ENCODE peak calls at places on chromosomes 2 and 18, in four cellular contexts. One of them, this sample, is unnamed.

GRCh38 chr2:200161458-200161857 is 145.0 kb upstream of the SPATS2L start:
- DNase-seq in SK-N-SH: no peak
- DNase-seq in HepG2: no peak
- DNase-seq in GM12878: no peak
- DNase-seq in this sample: no peak

GRCh38 chr2:72972744-72973535 is 55.6 kb downstream of the EMX1 start:
- DNase-seq in HepG2: no peak
- DNase-seq in GM12878: no peak
- DNase-seq in SK-N-SH: no peak
- DNase-seq in this sample: peak

GRCh38 chr2:237091779-237092436 is 6.2 kb downstream of the COPS8 start:
- DNase-seq in GM12878: no peak
- DNase-seq in HepG2: no peak
- DNase-seq in SK-N-SH: no peak
- DNase-seq in this sample: no peak

GRCh38 chr2:63992061-63992685 is 27.1 kb downstream of the VPS54 start:
- DNase-seq in SK-N-SH: no peak
- DNase-seq in HepG2: no peak
- DNase-seq in GM12878: no peak
- DNase-seq in this sample: no peak

GRCh38 chr2:28326873-28327495 is 65.7 kb upstream of the FOSL2 start:
- DNase-seq in HepG2: no peak
- DNase-seq in GM12878: no peak
- DNase-seq in SK-N-SH: no peak
- DNase-seq in this sample: no peak

GRCh38 chr2:75064691-75065396 is 106.4 kb downstream of the POLE4 start:
- DNase-seq in SK-N-SH: peak
- DNase-seq in HepG2: peak
- DNase-seq in GM12878: no peak
- DNase-seq in this sample: peak

GRCh38 chr2:63827749-63828148 is 13.9 kb upstream of the UGP2 start:
- DNase-seq in SK-N-SH: no peak
- DNase-seq in HepG2: peak
- DNase-seq in GM12878: no peak
- DNase-seq in this sample: peak

GRCh38 chr2:85255456-85255812 is 72.4 kb downstream of the TGOLN2 start:
- DNase-seq in GM12878: no peak
- DNase-seq in HepG2: no peak
- DNase-seq in SK-N-SH: peak
- DNase-seq in this sample: no peak

GRCh38 chr2:8932702-8933101 is 70.8 kb downstream of the MBOAT2 start:
- DNase-seq in SK-N-SH: no peak
- DNase-seq in HepG2: no peak
- DNase-seq in GM12878: no peak
- DNase-seq in this sample: no peak

GRCh38 chr18:50662775-50663383 is 103.0 kb downstream of the MAPK4 start:
- DNase-seq in SK-N-SH: peak
- DNase-seq in GM12878: no peak
- DNase-seq in HepG2: no peak
- DNase-seq in this sample: no peak

GRCh38 chr2:39153312-39153711 is 32.5 kb upstream of the SOS1 start:
- DNase-seq in GM12878: no peak
- DNase-seq in HepG2: no peak
- DNase-seq in SK-N-SH: no peak
- DNase-seq in this sample: no peak

GRCh38 chr2:239938651-239939486 is 86.3 kb downstream of the NDUFA10 start:
- DNase-seq in SK-N-SH: no peak
- DNase-seq in HepG2: no peak
- DNase-seq in GM12878: no peak
- DNase-seq in this sample: no peak

GRCh38 chr18:79875531-79875919 is 75.9 kb downstream of the SLC66A2 start:
- DNase-seq in GM12878: no peak
- DNase-seq in SK-N-SH: no peak
- DNase-seq in HepG2: no peak
- DNase-seq in this sample: no peak

GRCh38 chr2:217049931-217050330 is 190.1 kb upstream of the TNP1 start:
- DNase-seq in SK-N-SH: no peak
- DNase-seq in HepG2: no peak
- DNase-seq in GM12878: no peak
- DNase-seq in this sample: no peak

GRCh38 chr2:149908731-149909690 is 321.4 kb upstream of the MMADHC start:
- DNase-seq in HepG2: no peak
- DNase-seq in GM12878: no peak
- DNase-seq in SK-N-SH: no peak
- DNase-seq in this sample: no peak

GRCh38 chr2:132955871-132956615 is 286.0 kb upstream of the LYPD1 start:
- DNase-seq in GM12878: no peak
- DNase-seq in HepG2: no peak
- DNase-seq in SK-N-SH: no peak
- DNase-seq in this sample: no peak

GRCh38 chr2:111668274-111668616 is 215.7 kb downstream of the ANAPC1 start:
- DNase-seq in GM12878: no peak
- DNase-seq in SK-N-SH: no peak
- DNase-seq in HepG2: no peak
- DNase-seq in this sample: no peak

GRCh38 chr2:223460774-223461211 is 141.4 kb downstream of the SCG2 start:
- DNase-seq in GM12878: no peak
- DNase-seq in HepG2: no peak
- DNase-seq in SK-N-SH: no peak
- DNase-seq in this sample: no peak

GRCh38 chr18:58669731-58670379 is 1.4 kb upstream of the MALT1 start:
- DNase-seq in SK-N-SH: no peak
- DNase-seq in GM12878: peak
- DNase-seq in HepG2: peak
- DNase-seq in this sample: no peak

GRCh38 chr2:72543527-72544216 is 282.2 kb downstream of the EXOC6B start:
- DNase-seq in GM12878: no peak
- DNase-seq in HepG2: no peak
- DNase-seq in SK-N-SH: no peak
- DNase-seq in this sample: peak

GRCh38 chr2:12716250-12717190 is at the start of gene TRIB2:
- DNase-seq in HepG2: peak
- DNase-seq in SK-N-SH: peak
- DNase-seq in GM12878: no peak
- DNase-seq in this sample: peak

GRCh38 chr2:75646583-75647425 is at the start of gene MRPL19:
- DNase-seq in GM12878: peak
- DNase-seq in SK-N-SH: peak
- DNase-seq in HepG2: peak
- DNase-seq in this sample: peak

GRCh38 chr18:43935051-43935412 is 657.7 kb upstream of the SYT4 start:
- DNase-seq in GM12878: no peak
- DNase-seq in SK-N-SH: no peak
- DNase-seq in HepG2: no peak
- DNase-seq in this sample: no peak

GRCh38 chr18:70422061-70422965 is 133.5 kb downstream of the SOCS6 start:
- DNase-seq in GM12878: no peak
- DNase-seq in HepG2: peak
- DNase-seq in SK-N-SH: no peak
- DNase-seq in this sample: no peak

GRCh38 chr2:45008296-45009129 is 739 bp downstream of the SIX2 start:
- DNase-seq in GM12878: no peak
- DNase-seq in SK-N-SH: peak
- DNase-seq in HepG2: no peak
- DNase-seq in this sample: no peak

GRCh38 chr18:43869451-43870008 is 592.2 kb upstream of the SYT4 start:
- DNase-seq in HepG2: no peak
- DNase-seq in SK-N-SH: no peak
- DNase-seq in GM12878: no peak
- DNase-seq in this sample: no peak

DNA sequence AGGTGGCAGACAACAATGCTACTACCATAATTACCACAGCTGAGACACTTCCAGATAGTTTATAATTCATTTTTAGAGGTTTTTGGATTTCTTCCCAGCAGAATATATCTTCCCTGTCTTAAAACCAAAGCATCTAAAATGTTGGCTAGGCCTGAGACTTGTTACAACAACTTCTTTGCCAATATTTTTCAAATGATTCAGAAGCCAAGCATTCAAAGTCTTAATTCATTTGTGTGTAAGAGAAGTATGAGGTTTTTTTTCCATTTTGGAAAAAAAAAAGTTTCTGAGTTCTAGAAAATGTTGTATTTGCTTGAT is 32.9 kb downstream of the LAMA1 start:
- DNase-seq in SK-N-SH: no peak
- DNase-seq in GM12878: no peak
- DNase-seq in HepG2: no peak
- DNase-seq in this sample: no peak
- TF ChIP-seq TAF1 in SK-N-SH: no peak
- TF ChIP-seq TAF1 in GM12878: no peak
- TF ChIP-seq TAF1 in HepG2: no peak
- TF ChIP-seq TAF1 in this sample: no peak

DNA sequence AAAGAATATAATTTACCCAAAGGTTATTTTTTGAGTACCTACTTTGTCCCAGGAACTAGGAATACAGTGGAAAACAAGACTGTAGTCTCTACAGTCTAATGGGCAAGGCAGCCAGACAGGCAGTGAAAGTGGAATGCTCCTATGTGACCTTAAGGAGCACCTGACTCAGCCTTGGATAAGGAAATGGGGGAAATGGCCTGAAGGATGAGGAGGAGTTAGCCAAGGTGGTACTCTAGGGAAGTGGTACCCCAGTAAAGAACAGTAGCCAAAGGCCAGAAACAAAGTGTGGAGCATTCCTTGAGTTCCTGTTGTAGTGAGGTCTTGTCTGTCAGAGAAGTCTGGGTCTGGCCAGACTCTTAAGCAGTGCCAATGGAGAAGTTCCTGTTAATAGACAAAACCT is 6.0 kb downstream of the ZNF397 start:
- DNase-seq in SK-N-SH: no peak
- DNase-seq in GM12878: no peak
- DNase-seq in HepG2: no peak
- DNase-seq in this sample: no peak
- TF ChIP-seq NFIC in SK-N-SH: no peak
- TF ChIP-seq NFIC in GM12878: no peak
- TF ChIP-seq NFIC in HepG2: no peak
- TF ChIP-seq NFIC in this sample: no peak

GRCh38 chr18:37563810-37564511 is 1.6 kb downstream of the CELF4 start:
- DNase-seq in SK-N-SH: peak
- DNase-seq in GM12878: no peak
- DNase-seq in HepG2: no peak
- DNase-seq in this sample: no peak
- TF ChIP-seq FOXM1 in SK-N-SH: no peak
- TF ChIP-seq FOXM1 in GM12878: no peak
- TF ChIP-seq FOXM1 in HepG2: no peak
- TF ChIP-seq FOXM1 in this sample: no peak

DNA sequence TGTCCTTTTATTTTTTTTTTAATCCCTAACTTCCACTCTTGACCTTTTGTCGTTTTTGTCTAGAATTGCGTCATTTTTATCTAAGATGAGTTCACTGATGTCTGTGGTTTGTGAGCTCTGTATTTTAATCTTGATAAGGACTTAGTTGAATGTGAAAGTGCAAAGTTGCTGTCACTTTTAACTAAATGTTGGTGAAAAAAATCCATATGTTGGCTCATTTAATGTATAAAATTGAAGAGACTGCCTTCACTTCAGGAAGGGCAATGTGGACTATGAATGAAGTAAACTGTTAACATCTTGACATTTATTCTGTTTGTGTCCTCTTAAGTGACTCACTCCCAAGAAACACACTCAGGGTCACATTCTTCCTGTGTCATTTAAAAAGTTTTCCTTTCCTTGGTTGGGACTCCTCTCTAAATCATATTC is 256.6 kb upstream of the RASGRP3 start:
- DNase-seq in GM12878: no peak
- DNase-seq in HepG2: no peak
- DNase-seq in SK-N-SH: no peak
- DNase-seq in this sample: no peak
- TF ChIP-seq TAF1 in GM12878: no peak
- TF ChIP-seq TAF1 in HepG2: no peak
- TF ChIP-seq TAF1 in SK-N-SH: no peak
- TF ChIP-seq TAF1 in this sample: no peak

GRCh38 chr2:142222715-142223114 is 91.9 kb upstream of the LRP1B start:
- DNase-seq in HepG2: no peak
- DNase-seq in GM12878: no peak
- DNase-seq in SK-N-SH: no peak
- DNase-seq in this sample: no peak

GRCh38 chr2:142218471-142218870 is 87.7 kb upstream of the LRP1B start:
- DNase-seq in GM12878: no peak
- DNase-seq in SK-N-SH: no peak
- DNase-seq in HepG2: no peak
- DNase-seq in this sample: no peak

GRCh38 chr2:142220901-142221300 is 90.1 kb upstream of the LRP1B start:
- DNase-seq in HepG2: no peak
- DNase-seq in SK-N-SH: no peak
- DNase-seq in GM12878: no peak
- DNase-seq in this sample: no peak

GRCh38 chr2:142220239-142220638 is 89.4 kb upstream of the LRP1B start:
- DNase-seq in HepG2: no peak
- DNase-seq in SK-N-SH: peak
- DNase-seq in GM12878: no peak
- DNase-seq in this sample: no peak

GRCh38 chr2:142223309-142223708 is 92.5 kb upstream of the LRP1B start:
- DNase-seq in SK-N-SH: no peak
- DNase-seq in GM12878: no peak
- DNase-seq in HepG2: no peak
- DNase-seq in this sample: no peak
- TF ChIP-seq NFIC in SK-N-SH: no peak
- TF ChIP-seq NFIC in GM12878: no peak
- TF ChIP-seq NFIC in HepG2: no peak
- TF ChIP-seq NFIC in this sample: no peak

GRCh38 chr2:151860613-151861146 is 32.5 kb upstream of the ARL5A start:
- DNase-seq in SK-N-SH: no peak
- DNase-seq in HepG2: no peak
- DNase-seq in GM12878: no peak
- DNase-seq in this sample: no peak
- TF ChIP-seq FOXM1 in SK-N-SH: no peak
- TF ChIP-seq FOXM1 in HepG2: no peak
- TF ChIP-seq FOXM1 in GM12878: no peak
- TF ChIP-seq FOXM1 in this sample: no peak

GRCh38 chr2:120863661-120864320 is 128.1 kb downstream of the GLI2 start:
- DNase-seq in SK-N-SH: no peak
- DNase-seq in GM12878: no peak
- DNase-seq in HepG2: no peak
- DNase-seq in this sample: peak

GRCh38 chr2:120865656-120866055 is 130.0 kb downstream of the GLI2 start:
- DNase-seq in HepG2: no peak
- DNase-seq in GM12878: no peak
- DNase-seq in SK-N-SH: no peak
- DNase-seq in this sample: no peak

GRCh38 chr2:120866483-120867140 is 130.9 kb downstream of the GLI2 start:
- DNase-seq in GM12878: no peak
- DNase-seq in HepG2: no peak
- DNase-seq in SK-N-SH: no peak
- DNase-seq in this sample: no peak

GRCh38 chr2:120866071-120866470 is 130.4 kb downstream of the GLI2 start:
- DNase-seq in SK-N-SH: no peak
- DNase-seq in GM12878: no peak
- DNase-seq in HepG2: no peak
- DNase-seq in this sample: no peak

DNA sequence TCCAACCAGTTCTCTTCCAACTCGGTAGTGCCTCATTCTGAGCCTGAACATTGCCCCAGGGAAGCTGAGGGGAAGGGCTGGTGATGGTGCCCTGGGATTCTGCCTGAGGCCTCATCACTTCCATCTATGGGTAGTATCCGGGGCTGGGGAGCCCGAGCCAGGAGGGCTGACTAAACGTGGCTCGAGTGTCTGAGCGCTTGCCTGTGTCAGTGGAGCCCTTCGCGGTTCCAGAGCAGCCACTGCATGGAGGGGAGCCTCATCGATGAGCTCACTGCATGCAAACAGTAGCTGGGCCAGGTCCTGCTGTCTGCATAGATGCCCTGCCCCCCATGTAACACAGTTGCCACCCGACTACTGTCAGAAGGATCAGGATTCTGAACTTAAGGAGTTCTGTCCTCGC is 129.3 kb downstream of the GLI2 start:
- DNase-seq in HepG2: no peak
- DNase-seq in SK-N-SH: no peak
- DNase-seq in GM12878: no peak
- DNase-seq in this sample: no peak
- TF ChIP-seq TAF1 in HepG2: no peak
- TF ChIP-seq TAF1 in SK-N-SH: no peak
- TF ChIP-seq TAF1 in GM12878: no peak
- TF ChIP-seq TAF1 in this sample: no peak

This sample was measured in K562.